ENCODE peak calls at places on chromosomes 5 and 9, in eight cellular contexts. L is breast epithelium, C is SK-N-SH, Z is IMR-90, V is pancreas, G is keratinocyte, B is ovary, S is upper lobe of right lung. K is an unnamed sample. For H3K36me3 and H3K4me1, the result is how much of the 10 kb centered on the place peaks cover.

GRCh38 chr9:4382722-4383317 is 83.0 kb upstream of the GLIS3 start:
- DNase-seq in L (no peak), C (peak), Z (peak), V (no peak), G (no peak), B (no peak), S (no peak), K (no peak)

GRCh38 chr9:36976371-36977030 is 57.6 kb downstream of the PAX5 start:
- DNase-seq in L (no peak), C (no peak), Z (no peak), V (no peak), G (peak), B (no peak), S (peak), K (no peak)

GRCh38 chr9:16628421-16628820 is 242.0 kb downstream of the BNC2 start:
- DNase-seq in L (no peak), C (no peak), Z (peak), V (no peak), G (no peak), B (no peak), S (no peak), K (no peak)

GRCh38 chr5:431001-431710 is 11.8 kb upstream of the EXOC3 start:
- DNase-seq in L (no peak), C (peak), Z (peak), V (no peak), G (no peak), B (no peak), S (no peak), K (peak)

GRCh38 chr5:39470021-39470420 is 45.2 kb upstream of the DAB2 start:
- DNase-seq in L (no peak), C (no peak), Z (no peak), V (no peak), G (no peak), B (no peak), S (no peak), K (no peak)

GRCh38 chr9:112224401-112225289 is 49.5 kb upstream of the SUSD1 start:
- DNase-seq in L (no peak), C (no peak), Z (peak), V (no peak), G (no peak), B (no peak), S (no peak), K (no peak)

GRCh38 chr9:135332979-135333748 is 146.4 kb upstream of the PPP1R26 start:
- DNase-seq in L (peak), C (peak), Z (no peak), V (no peak), G (no peak), B (no peak), S (peak), K (no peak)

GRCh38 chr5:180830253-180831138 is 27.9 kb upstream of the MGAT1 start:
- DNase-seq in L (peak), C (peak), Z (peak), V (peak), G (peak), B (peak), S (peak), K (peak)

GRCh38 chr9:89662718-89663246 is 58.0 kb downstream of the GADD45G start:
- DNase-seq in L (no peak), C (no peak), Z (no peak), V (no peak), G (no peak), B (no peak), S (peak), K (no peak)

GRCh38 chr5:24668050-24668449 is 23.3 kb upstream of the CDH10 start:
- DNase-seq in L (no peak), C (no peak), Z (no peak), V (no peak), G (no peak), B (no peak), S (no peak), K (no peak)

GRCh38 chr5:154757647-154758406 is 2.6 kb downstream of the LARP1 start:
- DNase-seq in L (no peak), C (no peak), Z (peak), V (peak), G (no peak), B (no peak), S (no peak), K (no peak)

DNA sequence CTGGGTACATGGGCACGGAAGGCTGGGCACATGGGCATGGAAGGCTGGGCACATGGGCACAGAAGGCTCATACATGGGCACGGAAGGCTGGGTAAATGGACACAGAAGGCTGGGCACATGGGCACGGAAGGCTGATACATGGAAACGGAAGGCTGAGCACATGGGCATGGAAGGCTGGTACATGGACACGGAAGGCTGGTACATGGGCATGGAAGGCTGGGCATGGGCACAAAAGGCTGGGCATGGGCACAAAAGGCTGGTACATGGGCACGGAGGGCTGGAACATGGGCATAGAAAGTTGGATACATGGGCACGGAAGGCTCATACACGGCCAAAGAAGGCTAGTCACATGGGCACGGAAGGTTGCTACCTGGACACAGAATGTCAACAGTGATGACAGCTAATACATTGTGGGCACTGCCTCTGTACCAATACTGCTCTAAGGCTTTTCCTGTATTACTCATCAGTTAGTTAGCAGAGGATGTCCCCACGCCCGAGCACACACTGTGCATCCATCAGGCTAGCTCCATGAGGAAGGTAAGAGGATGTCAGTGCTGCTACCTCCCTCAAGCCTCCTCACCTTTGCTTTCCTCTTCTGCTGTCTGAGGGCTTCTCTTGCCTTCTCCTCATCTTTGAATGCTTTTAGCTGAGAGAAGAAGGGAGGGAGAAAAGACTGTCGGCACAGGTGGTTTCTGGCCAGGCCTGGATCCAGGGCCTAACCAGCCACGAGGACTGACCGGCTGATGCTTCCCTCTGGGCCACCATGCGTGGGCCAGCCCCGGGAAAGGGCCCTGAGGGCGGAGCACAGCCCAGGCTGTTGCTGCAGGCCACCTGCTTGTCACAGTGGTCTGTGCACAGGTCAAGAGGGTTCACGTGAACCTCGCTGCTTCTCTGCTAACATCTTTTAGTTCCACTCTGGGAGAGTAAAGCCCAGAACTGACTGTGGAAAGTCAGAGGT is 14.3 kb downstream of the GPX3 start:
- DNase-seq in L (no peak), C (no peak), Z (no peak), V (no peak), G (no peak), B (no peak), S (no peak), K (no peak)
- H3K36me3 ChIP-seq in L (under half), C (under half), Z (half or more), V (under half), G (half or more), B (under half), S (half or more), K (under half)

DNA sequence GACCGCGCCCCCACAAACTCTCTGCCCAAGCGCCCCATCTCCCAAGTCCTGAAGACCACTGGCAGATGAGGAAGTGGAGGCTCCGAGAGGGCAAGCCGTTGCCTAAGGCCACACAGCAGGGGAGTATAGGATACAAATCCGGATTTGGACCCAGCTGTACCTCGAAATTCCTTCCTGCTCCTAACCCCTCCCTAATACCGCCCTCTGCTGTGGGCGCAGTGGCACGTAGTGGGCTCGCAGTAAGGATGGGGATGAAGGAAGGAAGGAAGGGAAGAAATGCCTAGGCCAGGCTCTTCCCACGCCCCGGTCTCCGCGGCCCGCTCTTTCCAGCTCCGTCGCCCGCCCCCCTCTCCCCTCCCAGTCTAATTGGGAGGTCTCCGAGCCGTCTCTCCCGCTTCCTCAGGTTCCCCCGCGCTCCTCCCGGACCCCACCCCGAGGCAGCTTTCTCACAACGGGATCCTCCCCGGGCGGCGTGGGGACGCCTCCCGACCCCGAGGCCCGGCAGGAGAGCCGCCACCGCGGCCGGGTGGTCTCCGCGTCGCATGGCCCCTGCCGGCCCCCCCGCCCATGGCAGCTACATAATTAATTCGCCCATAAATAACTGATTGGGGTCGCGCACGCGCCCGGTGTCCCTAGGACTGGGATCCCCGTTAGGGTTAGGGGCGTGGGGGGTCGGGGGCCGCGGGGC is 138.9 kb downstream of the C9orf50 start:
- DNase-seq in L (no peak), C (no peak), Z (no peak), V (no peak), G (no peak), B (peak), S (no peak), K (peak)
- TF ChIP-seq CTCF in L (no peak), C (no peak), Z (peak), V (no peak), G (no peak), B (peak), S (peak), K (peak)

GRCh38 chr5:55519001-55519400 is 15.8 kb downstream of the PLPP1 start:
- DNase-seq in L (no peak), C (no peak), Z (no peak), V (no peak), G (no peak), B (no peak), S (no peak), K (no peak)

GRCh38 chr5:55520117-55520829 is 14.5 kb downstream of the PLPP1 start:
- DNase-seq in L (no peak), C (no peak), Z (no peak), V (no peak), G (no peak), B (no peak), S (no peak), K (no peak)

GRCh38 chr5:55524816-55525215 is 9.9 kb downstream of the PLPP1 start:
- DNase-seq in L (no peak), C (no peak), Z (no peak), V (no peak), G (no peak), B (no peak), S (no peak), K (no peak)

GRCh38 chr5:55523293-55523692 is 11.5 kb downstream of the PLPP1 start:
- DNase-seq in L (no peak), C (no peak), Z (no peak), V (no peak), G (no peak), B (no peak), S (no peak), K (no peak)

GRCh38 chr5:55521903-55522302 is 12.9 kb downstream of the PLPP1 start:
- DNase-seq in L (no peak), C (no peak), Z (no peak), V (no peak), G (no peak), B (no peak), S (no peak), K (no peak)
- H3K4me1 ChIP-seq in L (under half), C (under half), Z (under half), V (half or more), G (under half), B (under half), S (under half), K (half or more)

GRCh38 chr5:56951946-56952691 is at the start of gene MIER3:
- DNase-seq in L (peak), C (peak), Z (peak), V (peak), G (no peak), B (peak), S (peak), K (peak)

GRCh38 chr5:56941981-56942380 is 9.9 kb downstream of the MIER3 start:
- DNase-seq in L (no peak), C (peak), Z (peak), V (no peak), G (no peak), B (no peak), S (no peak), K (no peak)

GRCh38 chr5:56950626-56951130 is 1.2 kb downstream of the MIER3 start:
- DNase-seq in L (peak), C (peak), Z (peak), V (peak), G (no peak), B (peak), S (peak), K (peak)

GRCh38 chr5:56951131-56951945 is 585 bp downstream of the MIER3 start:
- DNase-seq in L (peak), C (peak), Z (no peak), V (peak), G (no peak), B (peak), S (peak), K (peak)

DNA sequence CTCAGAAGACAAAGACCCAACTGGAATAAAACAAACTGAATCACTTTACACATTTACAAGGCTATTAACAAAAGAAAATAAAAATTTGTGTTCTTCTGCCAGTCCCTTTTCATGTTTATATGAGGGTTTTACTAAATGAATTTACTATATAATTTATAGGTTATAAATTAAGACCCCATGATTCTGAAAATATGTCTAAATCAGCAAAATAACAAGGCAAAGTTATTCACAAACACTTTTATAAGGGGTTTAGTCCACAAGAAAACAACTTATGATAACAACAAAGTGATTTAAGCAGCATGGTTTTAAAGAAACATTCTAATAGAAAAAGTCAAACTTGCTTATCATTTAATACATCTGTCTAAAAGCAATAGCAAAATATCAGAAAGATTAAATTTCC is 4.9 kb downstream of the MIER3 start:
- DNase-seq in L (no peak), C (no peak), Z (no peak), V (no peak), G (no peak), B (no peak), S (no peak), K (no peak)
- H3K36me3 ChIP-seq in L (under half), C (half or more), Z (under half), V (under half), G (under half), B (under half), S (half or more), K (under half)